ENCODE peak calls at places on chromosomes 16 and 17, in five cellular contexts. P is cardiac muscle cell; Y is GM23248; B is activated T-cell treated with anti-CD3 and anti-CD28 coated beads, Interleukin-2, amount 50 U/mL, for 24 hours; E is NCI-H446. K is an unnamed sample.

GRCh38 chr17:68381076-68381900 is 76.0 kb downstream of the WIPI1 start:
- DNase-seq in P (no peak), Y (peak), B (no peak), E (no peak), K (no peak)

GRCh38 chr16:11687606-11688519 is 19.6 kb downstream of the SNN start:
- DNase-seq in P (no peak), Y (no peak), B (no peak), E (peak), K (peak)

GRCh38 chr17:56676807-56677206 is 83.3 kb downstream of the NOG start:
- DNase-seq in P (no peak), Y (peak), B (no peak), E (no peak), K (no peak)

GRCh38 chr16:990516-991291 is 9.1 kb downstream of the SOX8 start:
- DNase-seq in P (no peak), Y (no peak), B (no peak), E (no peak), K (no peak)

GRCh38 chr17:34892864-34893263 is 68.4 kb downstream of the CCT6B start:
- DNase-seq in P (peak), Y (peak), B (peak), E (peak), K (no peak)

GRCh38 chr16:89325861-89326471 is 108.5 kb downstream of the ZNF778 start:
- DNase-seq in P (peak), Y (peak), B (no peak), E (peak), K (peak)

GRCh38 chr17:79955961-79956735 is 79.5 kb downstream of the TBC1D16 start:
- DNase-seq in P (no peak), Y (no peak), B (peak), E (no peak), K (no peak)

GRCh38 chr16:89357460-89357859 is 132.9 kb downstream of the ANKRD11 start:
- DNase-seq in P (peak), Y (peak), B (no peak), E (no peak), K (no peak)

GRCh38 chr16:27446721-27447120 is 44.7 kb downstream of the IL21R start:
- DNase-seq in P (no peak), Y (no peak), B (peak), E (no peak), K (no peak)

GRCh38 chr16:53502331-53503269 is at the start of gene AKTIP:
- DNase-seq in P (peak), Y (peak), B (peak), E (no peak), K (no peak)

GRCh38 chr17:66724581-66725341 is 110.2 kb upstream of the CACNG5 start:
- DNase-seq in P (no peak), Y (peak), B (no peak), E (peak), K (no peak)

GRCh38 chr17:78325076-78325712 is 34.7 kb downstream of the SOCS3 start:
- DNase-seq in P (no peak), Y (peak), B (no peak), E (no peak), K (no peak)

GRCh38 chr16:88528902-88529318 is 41.3 kb upstream of the ZC3H18 start:
- DNase-seq in P (no peak), Y (no peak), B (no peak), E (no peak), K (no peak)

GRCh38 chr17:71628306-71628705 is 492.5 kb upstream of the SOX9 start:
- DNase-seq in P (no peak), Y (peak), B (no peak), E (no peak), K (no peak)

GRCh38 chr17:40340880-40341807 is 23.4 kb downstream of the GJD3 start:
- DNase-seq in P (peak), Y (peak), B (peak), E (no peak), K (no peak)